ENCODE peak calls at places on chromosome 4, in six cellular contexts. X is CD4-positive, alpha-beta T cell; O is CD8-positive, alpha-beta memory T cell; G is tibial nerve; W is NCI-H1930; H is SK-MEL-5. T is an unnamed sample.

GRCh38 chr4:152424980-152425379 is 110.9 kb downstream of the FBXW7 start:
- DNase-seq in X (no peak), O (no peak), G (no peak), W (no peak), H (no peak), T (no peak)

GRCh38 chr4:101020956-101021355 is 326.4 kb downstream of the PPP3CA start:
- DNase-seq in X (no peak), O (no peak), G (no peak), W (no peak), H (peak; percentile 16), T (no peak)

GRCh38 chr4:19776929-19777328 is 474.8 kb upstream of the SLIT2 start:
- DNase-seq in X (no peak), O (no peak), G (no peak), W (no peak), H (no peak), T (no peak)

GRCh38 chr4:64670647-64671046 is 261.4 kb upstream of the TECRL start:
- DNase-seq in X (no peak), O (no peak), G (no peak), W (no peak), H (no peak), T (no peak)

GRCh38 chr4:1241936-1242505 is 6.9 kb downstream of the CTBP1 start:
- DNase-seq in X (no peak), O (no peak), G (no peak), W (no peak), H (no peak), T (no peak)

GRCh38 chr4:3792813-3793212 is 26.6 kb downstream of the ADRA2C start:
- DNase-seq in X (no peak), O (no peak), G (no peak), W (no peak), H (peak; percentile 57), T (no peak)

GRCh38 chr4:10655968-10656367 is 28.6 kb downstream of the CLNK start:
- DNase-seq in X (no peak), O (no peak), G (no peak), W (no peak), H (no peak), T (no peak)

GRCh38 chr4:146585761-146586333 is 52.8 kb upstream of the POU4F2 start:
- DNase-seq in X (no peak), O (no peak), G (no peak), W (no peak), H (no peak), T (no peak)

T was measured in GM12892.